ENCODE peak calls at places on chromosomes 7 and 10, in five cellular contexts. I is CD8-positive, alpha-beta memory T cell; L is K562; P is CD4-positive, alpha-beta T cell; H is lower lobe of right lung. U is an unnamed sample. For H3K27me3 and H3K9me3, the result is how much of the 10 kb centered on the place peaks cover.

GRCh38 chr10:14329609-14330246 is 996 bp downstream of the FRMD4A start:
- DNase-seq in P (no peak), I (no peak), L (no peak), H (peak), U (no peak)

GRCh38 chr10:46531737-46532136 is 24.7 kb downstream of the GPRIN2 start:
- DNase-seq in L (no peak), H (no peak), P (no peak), I (no peak), U (no peak)

GRCh38 chr10:5942471-5942870 is 34.9 kb downstream of the IL15RA start:
- DNase-seq in L (no peak), I (no peak), P (no peak), H (peak), U (no peak)

GRCh38 chr10:14384096-14384730 is 53.5 kb upstream of the FRMD4A start:
- DNase-seq in I (no peak), P (no peak), L (no peak), H (no peak), U (no peak)

GRCh38 chr10:22427890-22428571 is 82.7 kb downstream of the SPAG6 start:
- DNase-seq in P (no peak), L (no peak), H (no peak), I (no peak), U (peak)

GRCh38 chr10:96772239-96772638 is 51.9 kb upstream of the PIK3AP1 start:
- DNase-seq in H (no peak), I (no peak), L (no peak), P (no peak), U (no peak)

GRCh38 chr10:98376485-98376884 is 38.5 kb downstream of the PYROXD2 start:
- DNase-seq in I (no peak), P (no peak), L (no peak), H (no peak), U (no peak)

GRCh38 chr10:24207781-24208611 is 942 bp upstream of the KIAA1217 start:
- DNase-seq in I (no peak), H (no peak), P (no peak), L (no peak), U (no peak)

GRCh38 chr7:127935847-127936376 is 95.3 kb downstream of the LRRC4 start:
- DNase-seq in H (no peak), I (no peak), L (no peak), P (no peak), U (no peak)

GRCh38 chr10:29646238-29646902 is 11.6 kb upstream of the SVIL start:
- DNase-seq in H (no peak), L (no peak), I (no peak), P (no peak), U (peak)

GRCh38 chr10:25758041-25758457 is 176.0 kb upstream of the MYO3A start:
- DNase-seq in L (peak), H (no peak), I (no peak), P (no peak), U (peak)

GRCh38 chr7:130941322-130942210 is 207.6 kb upstream of the KLF14 start:
- DNase-seq in I (peak), P (no peak), H (peak), L (peak), U (peak)

GRCh38 chr10:121886997-121887622 is 40.7 kb downstream of the ATE1 start:
- DNase-seq in H (no peak), P (peak), L (peak), I (peak), U (peak)

GRCh38 chr7:106021211-106022067 is 58.4 kb downstream of the CDHR3 start:
- DNase-seq in P (no peak), L (no peak), I (no peak), H (no peak), U (no peak)

GRCh38 chr10:52563361-52563760 is 209.2 kb downstream of the MBL2 start:
- DNase-seq in P (no peak), I (no peak), L (no peak), H (no peak), U (no peak)

GRCh38 chr10:43228783-43229207 is 38.1 kb downstream of the RASGEF1A start:
- DNase-seq in P (no peak), H (peak), L (no peak), I (no peak), U (peak)

GRCh38 chr7:28409716-28410627 is 2.3 kb upstream of the CREB5 start:
- DNase-seq in P (no peak), I (no peak), L (no peak), H (peak), U (peak)

GRCh38 chr7:22109761-22110160 is 164.1 kb upstream of the CDCA7L start:
- DNase-seq in L (peak), P (no peak), H (peak), I (no peak), U (peak)

GRCh38 chr10:28281726-28282325 is 21.0 kb downstream of the MPP7 start:
- DNase-seq in P (no peak), I (no peak), H (no peak), L (no peak), U (no peak)

GRCh38 chr10:77357611-77358010 is 280.0 kb downstream of the KCNMA1 start:
- DNase-seq in I (no peak), H (no peak), P (no peak), L (no peak), U (no peak)

GRCh38 chr7:54705436-54705835 is 53.6 kb downstream of the SEC61G start:
- DNase-seq in I (no peak), P (no peak), L (no peak), H (no peak), U (peak)
- H3K27me3 ChIP-seq in I (under half), P (under half), L (under half), H (under half), U (under half)

GRCh38 chr10:31706921-31707571 is 221.6 kb downstream of the ARHGAP12 start:
- DNase-seq in L (no peak), P (no peak), H (peak), I (no peak), U (no peak)
- H3K9me3 ChIP-seq in L (under half), P (under half), H (under half), I (under half), U (under half)

DNA sequence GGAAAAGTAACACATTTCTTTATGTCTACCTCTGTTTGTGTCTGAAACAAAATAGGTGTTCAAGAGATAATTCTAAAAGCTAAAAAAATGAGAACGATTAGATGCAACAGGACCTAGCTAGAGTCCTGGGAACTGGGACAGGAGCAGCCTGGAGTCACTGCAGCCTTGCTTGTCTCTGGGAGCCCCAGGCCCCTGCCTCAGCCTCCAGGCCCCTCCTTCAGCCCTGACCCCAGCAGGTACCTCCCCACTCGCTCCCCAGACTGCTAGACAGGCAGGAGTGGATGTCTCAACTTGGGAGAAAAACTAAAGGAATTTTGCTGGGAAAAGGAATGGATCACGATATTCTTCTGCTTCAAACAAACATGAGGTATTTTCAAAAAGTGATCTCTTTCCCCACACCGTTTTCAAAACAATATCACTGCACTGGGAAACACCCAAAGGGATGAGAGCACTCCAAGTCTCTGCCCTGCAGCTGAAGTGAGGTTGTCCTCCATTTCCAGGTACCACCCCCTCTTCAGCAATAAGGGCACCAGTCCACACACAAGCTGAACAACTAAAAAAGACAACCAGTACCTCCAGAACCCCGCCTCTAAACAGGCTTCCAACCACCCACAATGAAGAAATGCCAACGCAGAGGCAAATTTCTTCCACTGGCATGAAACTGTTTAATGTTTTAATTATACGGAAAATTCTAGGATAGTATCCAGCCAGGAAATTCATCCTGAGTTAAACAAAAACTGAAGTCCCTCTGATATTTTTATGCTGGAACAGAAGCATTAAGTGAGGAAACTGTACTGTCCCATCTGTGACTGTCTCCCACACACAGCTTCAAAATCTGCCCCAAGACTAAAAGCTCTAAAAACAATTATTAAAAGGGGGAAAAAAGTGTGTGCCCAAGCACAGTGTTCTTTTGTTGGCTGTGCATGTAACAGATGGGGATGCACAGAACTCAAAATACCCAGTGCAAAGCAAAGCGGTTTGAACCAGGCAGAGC is 47.2 kb downstream of the XPNPEP1 start:
- DNase-seq in P (no peak), L (no peak), I (no peak), H (no peak), U (no peak)
- H3K27me3 ChIP-seq in P (under half), L (under half), I (under half), H (under half), U (under half)

DNA sequence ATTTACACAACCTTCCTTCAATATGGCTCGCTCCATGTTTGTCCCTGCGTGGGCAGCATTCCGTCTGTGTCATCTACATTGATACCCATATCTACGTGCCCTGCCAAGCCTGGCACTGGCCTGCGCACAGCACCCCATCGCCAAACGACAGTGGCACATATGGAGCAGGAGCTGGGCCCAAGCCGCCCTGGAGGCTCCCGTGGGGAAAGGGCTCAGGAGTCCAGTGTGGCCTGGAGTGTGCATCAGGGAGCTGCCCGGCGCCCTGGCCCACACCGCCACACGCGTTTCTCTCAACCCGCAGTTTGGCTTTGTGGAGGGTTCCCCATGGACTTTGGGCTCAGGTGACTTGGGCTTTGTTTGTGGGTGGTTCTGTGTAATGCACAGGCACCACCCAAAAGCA is 273.2 kb downstream of the PTPRN2 start:
- DNase-seq in I (no peak), P (no peak), L (no peak), H (no peak), U (no peak)
- H3K9me3 ChIP-seq in I (under half), P (under half), L (under half), H (under half), U (under half)

DNA sequence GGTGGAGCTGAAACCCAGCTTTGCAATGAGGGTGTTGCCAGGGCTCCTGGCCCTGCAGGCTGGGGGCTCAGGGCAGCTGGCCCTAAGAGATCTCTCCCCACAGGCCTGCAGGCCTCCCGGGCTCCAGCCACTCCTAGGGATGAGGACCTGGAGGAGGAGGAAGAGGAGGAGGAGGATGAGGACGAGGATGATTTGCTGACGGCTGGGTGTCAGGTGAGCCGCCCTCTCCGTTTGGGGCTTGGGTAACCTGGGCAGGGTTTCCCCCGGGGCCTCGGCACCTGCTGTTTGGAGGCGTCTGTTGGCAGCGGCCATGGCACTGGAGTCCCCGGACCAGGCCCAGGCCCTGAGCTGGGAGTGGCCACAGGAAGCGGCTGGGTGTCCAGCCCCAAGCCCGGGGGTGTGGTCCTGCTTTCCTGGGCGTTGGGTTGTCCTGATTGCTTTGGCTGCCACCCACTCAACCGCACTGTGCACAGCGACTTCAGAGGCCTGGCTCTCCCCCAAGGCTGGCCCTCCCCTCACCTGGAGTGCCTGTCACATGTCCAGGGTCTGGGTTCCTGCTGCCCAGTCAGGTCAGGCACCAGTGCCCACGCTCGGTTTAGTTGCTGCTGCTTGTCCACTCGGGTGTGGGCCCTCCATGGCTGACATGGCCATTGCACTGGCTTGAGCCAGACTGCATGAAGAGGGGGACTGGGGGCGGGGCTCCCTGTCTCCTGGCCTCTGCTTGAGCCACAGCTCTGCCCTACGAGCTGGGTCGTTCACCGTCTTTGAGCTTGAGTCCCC is 5.9 kb downstream of the ZNF316 start:
- DNase-seq in P (no peak), H (no peak), I (no peak), L (no peak), U (no peak)
- H3K27me3 ChIP-seq in P (under half), H (under half), I (under half), L (under half), U (under half)

GRCh38 chr7:139982927-139983925 is 79.5 kb downstream of the PARP12 start:
- DNase-seq in P (no peak), H (no peak), L (no peak), I (no peak), U (no peak)
- H3K9me3 ChIP-seq in P (under half), H (under half), L (under half), I (under half), U (under half)

GRCh38 chr7:141410353-141410752 is 140.9 kb upstream of the AGK start:
- DNase-seq in L (no peak), H (no peak), P (no peak), I (no peak), U (no peak)

GRCh38 chr7:141411133-141411532 is 140.1 kb upstream of the AGK start:
- DNase-seq in P (no peak), I (no peak), L (no peak), H (no peak), U (no peak)

GRCh38 chr7:141408440-141408839 is 142.8 kb upstream of the AGK start:
- DNase-seq in H (no peak), L (no peak), I (no peak), P (no peak), U (no peak)

GRCh38 chr7:141409911-141410329 is 141.3 kb upstream of the AGK start:
- DNase-seq in H (no peak), L (no peak), P (no peak), I (no peak), U (peak)

GRCh38 chr7:141409219-141409618 is 142.0 kb upstream of the AGK start:
- DNase-seq in I (no peak), P (no peak), L (no peak), H (no peak), U (no peak)
- H3K27me3 ChIP-seq in I (under half), P (under half), L (under half), H (under half), U (under half)

DNA sequence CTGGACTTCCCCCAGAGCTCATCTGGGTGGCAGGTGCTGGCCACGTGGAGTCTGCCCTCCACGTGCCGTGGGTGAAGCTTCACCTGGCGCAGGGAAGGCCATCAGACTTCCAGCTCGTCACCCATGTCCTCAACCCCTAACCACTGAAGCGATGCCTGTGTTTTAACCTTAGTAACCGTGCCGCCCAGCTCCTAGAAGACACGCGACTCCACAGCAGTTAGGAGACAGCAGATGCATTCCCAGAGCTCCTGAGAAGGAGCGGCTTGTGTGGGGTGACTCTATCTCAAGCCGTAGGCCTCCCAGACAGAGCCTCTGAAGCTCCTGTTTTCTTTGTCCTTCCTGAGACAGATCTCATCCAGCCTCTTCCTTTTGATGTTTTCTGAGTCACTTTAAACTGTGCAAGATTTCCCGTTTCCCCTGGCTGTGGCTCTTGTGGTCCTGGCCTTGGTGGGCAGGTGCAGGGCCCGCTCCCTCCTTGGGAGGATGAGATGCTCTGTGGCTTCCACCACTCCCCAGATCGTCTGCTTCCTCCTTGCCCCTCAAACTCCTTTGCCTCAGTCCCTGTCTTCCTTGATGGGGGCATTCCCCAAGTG is 41.4 kb upstream of the AP5Z1 start:
- DNase-seq in P (no peak), L (no peak), I (no peak), H (no peak), U (no peak)
- H3K9me3 ChIP-seq in P (under half), L (under half), I (under half), H (under half), U (under half)